ENCODE peak calls at places on chromosomes 5 and 9, in five cellular contexts. One of them, this sample, is unnamed.

GRCh38 chr9:91395106-91395552 is 28.5 kb downstream of the NFIL3 start:
- DNase-seq in tibial nerve: no peak
- DNase-seq in suprapubic skin: no peak
- DNase-seq in SK-N-SH: no peak
- DNase-seq in transverse colon: no peak
- DNase-seq in this sample: no peak

GRCh38 chr5:123117989-123118388 is 28.9 kb downstream of the PRDM6 start:
- DNase-seq in suprapubic skin: no peak
- DNase-seq in transverse colon: no peak
- DNase-seq in SK-N-SH: no peak
- DNase-seq in tibial nerve: no peak
- DNase-seq in this sample: no peak

GRCh38 chr9:99488109-99489042 is 266.3 kb downstream of the SEC61B start:
- DNase-seq in transverse colon: no peak
- DNase-seq in SK-N-SH: peak; percentile 44
- DNase-seq in tibial nerve: no peak
- DNase-seq in suprapubic skin: no peak
- DNase-seq in this sample: no peak

GRCh38 chr5:169070413-169070812 is 230.5 kb downstream of the SLIT3 start:
- DNase-seq in suprapubic skin: no peak
- DNase-seq in transverse colon: no peak
- DNase-seq in tibial nerve: no peak
- DNase-seq in SK-N-SH: no peak
- DNase-seq in this sample: no peak

GRCh38 chr5:134819404-134819963 is 26.3 kb upstream of the C5orf24 start:
- DNase-seq in SK-N-SH: no peak
- DNase-seq in transverse colon: no peak
- DNase-seq in suprapubic skin: no peak
- DNase-seq in tibial nerve: no peak
- DNase-seq in this sample: no peak

GRCh38 chr5:16539169-16539666 is 73.6 kb upstream of the ZNF622 start:
- DNase-seq in transverse colon: peak; percentile 75
- DNase-seq in SK-N-SH: no peak
- DNase-seq in suprapubic skin: peak; percentile 90
- DNase-seq in tibial nerve: peak; percentile 83
- DNase-seq in this sample: no peak

GRCh38 chr9:113955076-113955752 is 79.1 kb downstream of the ZNF618 start:
- DNase-seq in SK-N-SH: no peak
- DNase-seq in suprapubic skin: no peak
- DNase-seq in tibial nerve: peak; percentile 37
- DNase-seq in transverse colon: no peak
- DNase-seq in this sample: no peak

GRCh38 chr5:1648806-1649205 is 125.0 kb upstream of the LPCAT1 start:
- DNase-seq in transverse colon: no peak
- DNase-seq in tibial nerve: no peak
- DNase-seq in SK-N-SH: no peak
- DNase-seq in suprapubic skin: no peak
- DNase-seq in this sample: no peak

GRCh38 chr5:139394654-139395566 is at the start of gene PROB1:
- DNase-seq in transverse colon: no peak
- DNase-seq in tibial nerve: no peak
- DNase-seq in suprapubic skin: no peak
- DNase-seq in SK-N-SH: no peak
- DNase-seq in this sample: no peak

GRCh38 chr5:139275536-139276297 is 17.8 kb upstream of the MATR3 start:
- DNase-seq in tibial nerve: no peak
- DNase-seq in SK-N-SH: no peak
- DNase-seq in suprapubic skin: no peak
- DNase-seq in transverse colon: peak; percentile 34
- DNase-seq in this sample: no peak

GRCh38 chr9:121842612-121842978 is 191.2 kb downstream of the DAB2IP start:
- DNase-seq in transverse colon: no peak
- DNase-seq in suprapubic skin: no peak
- DNase-seq in tibial nerve: no peak
- DNase-seq in SK-N-SH: no peak
- DNase-seq in this sample: no peak

GRCh38 chr5:54624671-54625583 is 107.4 kb downstream of the SNX18 start:
- DNase-seq in SK-N-SH: no peak
- DNase-seq in transverse colon: no peak
- DNase-seq in suprapubic skin: no peak
- DNase-seq in tibial nerve: no peak
- DNase-seq in this sample: no peak

GRCh38 chr9:98867434-98868168 is 60.1 kb downstream of the GALNT12 start:
- DNase-seq in tibial nerve: peak; percentile 83
- DNase-seq in transverse colon: peak; percentile 54
- DNase-seq in SK-N-SH: no peak
- DNase-seq in suprapubic skin: peak; percentile 83
- DNase-seq in this sample: peak; percentile 71

GRCh38 chr5:83551826-83552225 is 80.3 kb downstream of the VCAN start:
- DNase-seq in suprapubic skin: no peak
- DNase-seq in SK-N-SH: no peak
- DNase-seq in tibial nerve: no peak
- DNase-seq in transverse colon: no peak
- DNase-seq in this sample: no peak

GRCh38 chr5:115068239-115069086 is 101.2 kb downstream of the TRIM36 start:
- DNase-seq in suprapubic skin: no peak
- DNase-seq in SK-N-SH: no peak
- DNase-seq in tibial nerve: no peak
- DNase-seq in transverse colon: no peak
- DNase-seq in this sample: no peak

GRCh38 chr9:83061036-83061435 is 1.9 kb downstream of the RASEF start:
- DNase-seq in suprapubic skin: no peak
- DNase-seq in tibial nerve: no peak
- DNase-seq in SK-N-SH: no peak
- DNase-seq in transverse colon: peak; percentile 38
- DNase-seq in this sample: no peak

GRCh38 chr9:107805198-107805597 is 315.6 kb upstream of the KLF4 start:
- DNase-seq in SK-N-SH: no peak
- DNase-seq in transverse colon: no peak
- DNase-seq in suprapubic skin: no peak
- DNase-seq in tibial nerve: no peak
- DNase-seq in this sample: no peak

GRCh38 chr9:109624901-109625300 is 126.8 kb upstream of the PTPN3 start:
- DNase-seq in transverse colon: no peak
- DNase-seq in tibial nerve: no peak
- DNase-seq in suprapubic skin: no peak
- DNase-seq in SK-N-SH: no peak
- DNase-seq in this sample: no peak

GRCh38 chr5:179343902-179344300 is 1.4 kb downstream of the ADAMTS2 start:
- DNase-seq in tibial nerve: no peak
- DNase-seq in transverse colon: peak; percentile 21
- DNase-seq in suprapubic skin: no peak
- DNase-seq in SK-N-SH: peak; percentile 85
- DNase-seq in this sample: peak; percentile 55

GRCh38 chr5:31273631-31274378 is 80.3 kb downstream of the CDH6 start:
- DNase-seq in tibial nerve: no peak
- DNase-seq in suprapubic skin: no peak
- DNase-seq in transverse colon: no peak
- DNase-seq in SK-N-SH: no peak
- DNase-seq in this sample: no peak

GRCh38 chr9:76803083-76803482 is 38.8 kb downstream of the PCA3 start:
- DNase-seq in SK-N-SH: no peak
- DNase-seq in suprapubic skin: no peak
- DNase-seq in transverse colon: no peak
- DNase-seq in tibial nerve: no peak
- DNase-seq in this sample: no peak

GRCh38 chr5:135073771-135074345 is 39.8 kb upstream of the PITX1 start:
- DNase-seq in tibial nerve: no peak
- DNase-seq in SK-N-SH: no peak
- DNase-seq in transverse colon: no peak
- DNase-seq in suprapubic skin: no peak
- DNase-seq in this sample: no peak

GRCh38 chr9:91445135-91445534 is 21.5 kb upstream of the NFIL3 start:
- DNase-seq in SK-N-SH: no peak
- DNase-seq in suprapubic skin: no peak
- DNase-seq in tibial nerve: no peak
- DNase-seq in transverse colon: no peak
- DNase-seq in this sample: no peak

GRCh38 chr9:70635790-70636189 is 221.3 kb upstream of the KLF9 start:
- DNase-seq in suprapubic skin: no peak
- DNase-seq in transverse colon: no peak
- DNase-seq in SK-N-SH: no peak
- DNase-seq in tibial nerve: peak; percentile 19
- DNase-seq in this sample: no peak

GRCh38 chr9:70625078-70625477 is 210.6 kb upstream of the KLF9 start:
- DNase-seq in transverse colon: no peak
- DNase-seq in suprapubic skin: no peak
- DNase-seq in SK-N-SH: no peak
- DNase-seq in tibial nerve: no peak
- DNase-seq in this sample: no peak

GRCh38 chr9:70634696-70635095 is 220.2 kb upstream of the KLF9 start:
- DNase-seq in transverse colon: no peak
- DNase-seq in tibial nerve: no peak
- DNase-seq in SK-N-SH: no peak
- DNase-seq in suprapubic skin: no peak
- DNase-seq in this sample: no peak

DNA sequence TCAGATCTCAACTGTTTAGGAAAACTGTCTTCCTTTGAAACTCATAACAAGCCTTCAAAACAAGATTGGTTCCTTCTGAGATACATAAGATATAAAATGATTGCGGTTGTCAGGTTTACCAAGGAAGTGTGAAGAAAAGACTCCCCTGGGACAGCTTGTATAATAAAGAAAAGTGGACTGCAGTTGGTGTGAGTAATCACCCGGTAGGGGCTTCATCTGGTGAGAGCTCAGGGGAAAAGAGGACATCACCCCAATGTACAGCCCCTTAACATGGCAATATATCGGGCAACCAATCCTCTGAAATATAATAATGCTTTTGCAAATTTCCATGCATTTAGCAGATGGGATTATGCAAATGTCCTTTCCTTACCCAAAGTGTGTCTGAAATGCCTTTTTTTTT is 216.5 kb upstream of the KLF9 start:
- DNase-seq in SK-N-SH: no peak
- DNase-seq in suprapubic skin: no peak
- DNase-seq in tibial nerve: no peak
- DNase-seq in transverse colon: no peak
- DNase-seq in this sample: no peak
- TF ChIP-seq EP300 in SK-N-SH: no peak
- TF ChIP-seq EP300 in suprapubic skin: no peak
- TF ChIP-seq EP300 in tibial nerve: no peak
- TF ChIP-seq EP300 in transverse colon: no peak
- TF ChIP-seq EP300 in this sample: no peak

DNA sequence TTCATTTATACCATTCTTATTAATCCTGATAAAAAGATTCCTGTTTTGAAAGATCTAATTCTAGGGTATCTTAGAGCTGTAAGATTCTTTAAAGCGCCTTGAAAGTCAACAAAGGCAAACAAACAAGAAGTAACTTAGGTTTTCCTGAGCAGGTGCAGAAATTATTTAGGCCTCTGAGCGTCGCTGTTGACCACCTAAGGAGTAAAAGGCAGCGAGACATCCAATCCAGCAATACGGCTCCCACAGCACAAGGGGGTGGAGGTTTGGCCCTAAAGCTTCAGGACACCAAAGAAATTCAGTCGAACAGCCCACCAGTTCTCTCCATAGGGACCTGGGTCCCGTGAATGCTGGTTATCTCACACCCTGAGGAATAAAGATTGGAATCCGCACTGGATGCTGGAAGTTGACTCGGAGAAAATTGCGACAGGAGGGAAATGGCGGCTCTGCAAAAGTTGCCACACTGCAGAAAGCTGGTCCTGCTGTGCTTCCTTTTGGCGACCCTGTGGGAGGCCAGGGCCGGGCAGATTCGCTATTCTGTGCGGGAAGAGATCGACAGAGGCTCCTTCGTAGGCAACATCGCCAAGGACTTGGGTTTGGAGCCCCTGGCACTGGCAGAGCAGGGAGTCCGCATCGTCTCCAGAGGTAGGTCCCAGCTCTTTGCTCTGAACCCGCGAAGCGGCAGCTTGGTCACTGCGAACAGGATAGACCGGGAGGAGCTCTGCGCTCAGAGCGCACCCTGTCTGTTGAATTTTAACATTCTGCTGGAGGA is at the start of gene PCDHGA2:
- DNase-seq in tibial nerve: peak; percentile 44
- DNase-seq in SK-N-SH: peak; percentile 46
- DNase-seq in transverse colon: no peak
- DNase-seq in suprapubic skin: no peak
- DNase-seq in this sample: no peak
- TF ChIP-seq CTCF in tibial nerve: peak; percentile 26
- TF ChIP-seq CTCF in SK-N-SH: peak; percentile 43
- TF ChIP-seq CTCF in transverse colon: no peak
- TF ChIP-seq CTCF in suprapubic skin: no peak
- TF ChIP-seq CTCF in this sample: peak; percentile 9

DNA sequence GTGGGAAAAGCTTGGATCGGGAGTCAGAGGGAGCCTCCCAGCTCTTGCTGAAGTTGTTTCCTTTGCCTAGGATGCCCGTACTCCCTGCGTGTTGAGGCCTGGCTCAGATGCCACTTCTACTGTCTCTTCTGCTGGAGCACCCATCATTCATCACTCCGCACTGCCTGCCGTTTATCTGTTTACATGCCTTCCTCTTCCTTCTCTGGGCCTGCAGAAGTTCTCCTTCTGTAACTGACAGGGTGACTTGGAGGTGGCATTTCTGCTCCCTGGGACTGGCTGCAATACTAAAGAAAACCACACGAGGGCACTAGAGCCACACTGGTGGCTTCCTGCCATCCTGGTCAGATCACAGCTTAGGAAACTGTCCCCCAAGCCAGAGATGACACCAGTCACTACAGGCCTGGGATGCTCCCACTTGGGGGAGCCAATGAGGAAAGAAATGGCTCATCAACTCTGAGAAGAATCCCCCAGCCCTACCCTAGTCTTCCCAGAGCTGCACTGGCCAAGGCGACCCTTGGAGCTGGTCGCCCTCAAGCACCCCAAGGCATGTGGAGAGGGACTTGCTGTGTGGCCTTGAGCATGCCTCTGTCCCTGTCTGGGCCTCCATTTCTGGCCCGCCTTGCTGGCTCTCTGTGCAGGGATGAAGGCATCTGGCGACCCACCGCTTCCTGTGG is 9.7 kb upstream of the SLC25A51 start:
- DNase-seq in tibial nerve: peak; percentile 92
- DNase-seq in transverse colon: peak; percentile 86
- DNase-seq in suprapubic skin: peak; percentile 84
- DNase-seq in SK-N-SH: peak; percentile 90
- DNase-seq in this sample: peak; percentile 56
- TF ChIP-seq EP300 in tibial nerve: no peak
- TF ChIP-seq EP300 in transverse colon: no peak
- TF ChIP-seq EP300 in suprapubic skin: no peak
- TF ChIP-seq EP300 in SK-N-SH: no peak
- TF ChIP-seq EP300 in this sample: no peak

DNA sequence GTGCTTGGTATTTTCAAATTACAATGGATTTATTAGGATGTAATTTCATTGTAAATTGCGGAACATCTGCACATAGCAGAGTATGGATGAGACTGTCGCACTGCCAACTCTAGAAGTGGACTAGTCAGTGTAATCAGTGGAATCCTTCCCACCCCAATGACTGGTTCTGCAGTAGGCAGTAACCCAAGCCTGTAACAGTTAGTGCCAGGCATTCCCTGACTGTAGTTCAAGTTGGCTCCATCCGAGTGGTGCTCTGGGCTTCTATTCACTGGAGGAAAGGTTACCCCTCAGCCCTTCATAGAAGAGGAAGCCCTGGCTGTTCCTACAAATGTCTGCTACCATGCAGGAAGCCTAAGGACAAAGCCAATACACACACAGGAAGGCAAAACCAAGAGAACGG is 23.2 kb downstream of the AK3 start:
- DNase-seq in transverse colon: no peak
- DNase-seq in tibial nerve: no peak
- DNase-seq in SK-N-SH: no peak
- DNase-seq in suprapubic skin: no peak
- DNase-seq in this sample: no peak
- TF ChIP-seq CTCF in transverse colon: no peak
- TF ChIP-seq CTCF in tibial nerve: no peak
- TF ChIP-seq CTCF in SK-N-SH: no peak
- TF ChIP-seq CTCF in suprapubic skin: no peak
- TF ChIP-seq CTCF in this sample: no peak

GRCh38 chr5:91407204-91407603 is 24.1 kb upstream of the ARRDC3 start:
- DNase-seq in suprapubic skin: no peak
- DNase-seq in SK-N-SH: no peak
- DNase-seq in transverse colon: no peak
- DNase-seq in tibial nerve: no peak
- DNase-seq in this sample: no peak
- TF ChIP-seq EP300 in suprapubic skin: no peak
- TF ChIP-seq EP300 in SK-N-SH: no peak
- TF ChIP-seq EP300 in transverse colon: no peak
- TF ChIP-seq EP300 in tibial nerve: no peak
- TF ChIP-seq EP300 in this sample: no peak